ENCODE peak calls at places on chromosomes 12 and 14, in five cellular contexts. Z, S, J, Y and X are unnamed samples.

GRCh38 chr14:80792756-80793155 is 148.8 kb downstream of the CEP128 start:
- DNase-seq in Z (no peak), S (no peak), J (no peak), Y (no peak), X (no peak)

GRCh38 chr14:32932302-32932920 is 6.3 kb upstream of the NPAS3 start:
- DNase-seq in Z (no peak), S (no peak), J (no peak), Y (no peak), X (no peak)

GRCh38 chr12:125841332-125841731 is 776.1 kb downstream of the AACS start:
- DNase-seq in Z (no peak), S (no peak), J (no peak), Y (no peak), X (no peak)

GRCh38 chr12:1776139-1776975 is 44.0 kb upstream of the LRTM2 start:
- DNase-seq in Z (no peak), S (no peak), J (no peak), Y (peak), X (no peak)

GRCh38 chr12:31008961-31009840 is 64.5 kb upstream of the DDX11 start:
- DNase-seq in Z (no peak), S (no peak), J (no peak), Y (no peak), X (no peak)

GRCh38 chr12:1443421-1444141 is 150.8 kb downstream of the FBXL14 start:
- DNase-seq in Z (no peak), S (no peak), J (no peak), Y (peak), X (no peak)

GRCh38 chr12:133236556-133236955 is 879 bp upstream of the ANHX start:
- DNase-seq in Z (no peak), S (no peak), J (no peak), Y (no peak), X (no peak)

GRCh38 chr12:116142936-116143882 is 134.3 kb downstream of the MED13L start:
- DNase-seq in Z (no peak), S (no peak), J (no peak), Y (peak), X (no peak)

GRCh38 chr14:104446611-104447010 is 133.0 kb upstream of the C14orf180 start:
- DNase-seq in Z (no peak), S (no peak), J (peak), Y (no peak), X (no peak)

GRCh38 chr12:102462386-102462785 is 18.0 kb downstream of the IGF1 start:
- DNase-seq in Z (no peak), S (no peak), J (no peak), Y (no peak), X (no peak)

GRCh38 chr12:73342733-73343132 is 1070.6 kb downstream of the TRHDE start:
- DNase-seq in Z (no peak), S (no peak), J (no peak), Y (no peak), X (no peak)

GRCh38 chr12:4584281-4584680 is 22.3 kb downstream of the DYRK4 start:
- DNase-seq in Z (no peak), S (no peak), J (no peak), Y (no peak), X (no peak)

GRCh38 chr14:105187935-105188524 is 6.9 kb upstream of the NUDT14 start:
- DNase-seq in Z (no peak), S (peak), J (no peak), Y (no peak), X (no peak)

GRCh38 chr14:76346391-76347160 is 29.4 kb upstream of the ESRRB start:
- DNase-seq in Z (no peak), S (no peak), J (no peak), Y (no peak), X (no peak)

GRCh38 chr12:4106617-4107016 is 166.9 kb upstream of the CCND2 start:
- DNase-seq in Z (no peak), S (no peak), J (peak), Y (no peak), X (no peak)

GRCh38 chr12:59194794-59195193 is 274.5 kb upstream of the LRIG3 start:
- DNase-seq in Z (no peak), S (no peak), J (no peak), Y (no peak), X (no peak)

GRCh38 chr12:117316336-117316735 is 45.1 kb downstream of the NOS1 start:
- DNase-seq in Z (no peak), S (no peak), J (no peak), Y (no peak), X (no peak)